ENCODE peak calls at places on chromosomes 6 and 20, in four cellular contexts. One of them, this sample, is unnamed.

GRCh38 chr6:46948699-46949098 is 27.0 kb upstream of the ADGRF5 start:
- DNase-seq in H1: no peak
- DNase-seq in A549: no peak
- DNase-seq in HepG2: no peak
- DNase-seq in this sample: no peak

GRCh38 chr6:94260755-94261154 is 841.4 kb upstream of the EPHA7 start:
- DNase-seq in A549: no peak
- DNase-seq in HepG2: no peak
- DNase-seq in H1: no peak
- DNase-seq in this sample: no peak

GRCh38 chr20:63860325-63861051 is 810 bp upstream of the ABHD16B start:
- DNase-seq in HepG2: no peak
- DNase-seq in H1: no peak
- DNase-seq in A549: no peak
- DNase-seq in this sample: no peak

GRCh38 chr20:17722493-17723300 is 22.9 kb downstream of the BANF2 start:
- DNase-seq in A549: no peak
- DNase-seq in HepG2: no peak
- DNase-seq in H1: no peak
- DNase-seq in this sample: no peak

GRCh38 chr6:1485678-1486077 is 96.3 kb downstream of the FOXF2 start:
- DNase-seq in HepG2: no peak
- DNase-seq in A549: peak
- DNase-seq in H1: no peak
- DNase-seq in this sample: no peak

GRCh38 chr6:125952764-125953501 is 3.6 kb upstream of the HINT3 start:
- DNase-seq in H1: no peak
- DNase-seq in A549: no peak
- DNase-seq in HepG2: peak
- DNase-seq in this sample: no peak

GRCh38 chr6:25519856-25520255 is 132.2 kb upstream of the SCGN start:
- DNase-seq in HepG2: no peak
- DNase-seq in A549: no peak
- DNase-seq in H1: no peak
- DNase-seq in this sample: no peak

GRCh38 chr6:52014391-52014790 is 73.0 kb downstream of the PKHD1 start:
- DNase-seq in HepG2: no peak
- DNase-seq in A549: no peak
- DNase-seq in H1: no peak
- DNase-seq in this sample: no peak

GRCh38 chr6:161415302-161415855 is 141.5 kb upstream of the AGPAT4 start:
- DNase-seq in HepG2: no peak
- DNase-seq in H1: no peak
- DNase-seq in A549: no peak
- DNase-seq in this sample: no peak

GRCh38 chr6:130453230-130453629 is 87.4 kb downstream of the TMEM200A start:
- DNase-seq in A549: peak
- DNase-seq in H1: no peak
- DNase-seq in HepG2: no peak
- DNase-seq in this sample: no peak

GRCh38 chr6:64860203-64860602 is 846.8 kb downstream of the EYS start:
- DNase-seq in HepG2: no peak
- DNase-seq in A549: no peak
- DNase-seq in H1: no peak
- DNase-seq in this sample: no peak

GRCh38 chr6:17986656-17987575 is 519 bp downstream of the KIF13A start:
- DNase-seq in H1: no peak
- DNase-seq in HepG2: peak
- DNase-seq in A549: peak
- DNase-seq in this sample: peak

GRCh38 chr6:11770546-11771466 is 7.8 kb downstream of the ADTRP start:
- DNase-seq in HepG2: no peak
- DNase-seq in H1: no peak
- DNase-seq in A549: peak
- DNase-seq in this sample: no peak

GRCh38 chr20:34582221-34582620 is 23.7 kb downstream of the MAP1LC3A start:
- DNase-seq in HepG2: no peak
- DNase-seq in H1: no peak
- DNase-seq in A549: no peak
- DNase-seq in this sample: no peak

GRCh38 chr6:26420607-26421235 is 18.6 kb downstream of the BTN3A1 start:
- DNase-seq in H1: no peak
- DNase-seq in HepG2: peak
- DNase-seq in A549: peak
- DNase-seq in this sample: peak

GRCh38 chr6:108661430-108661829 is 100.7 kb downstream of the FOXO3 start:
- DNase-seq in H1: no peak
- DNase-seq in HepG2: no peak
- DNase-seq in A549: no peak
- DNase-seq in this sample: no peak

GRCh38 chr20:7841967-7842301 is 98.3 kb downstream of the HAO1 start:
- DNase-seq in H1: peak
- DNase-seq in HepG2: no peak
- DNase-seq in A549: peak
- DNase-seq in this sample: no peak

GRCh38 chr6:17542243-17542642 is 57.9 kb upstream of the FAM8A1 start:
- DNase-seq in HepG2: no peak
- DNase-seq in A549: no peak
- DNase-seq in H1: no peak
- DNase-seq in this sample: no peak

GRCh38 chr6:121158924-121159323 is 175.4 kb downstream of the TBC1D32 start:
- DNase-seq in A549: no peak
- DNase-seq in HepG2: no peak
- DNase-seq in H1: no peak
- DNase-seq in this sample: no peak

GRCh38 chr6:121161881-121162280 is 172.4 kb downstream of the TBC1D32 start:
- DNase-seq in HepG2: no peak
- DNase-seq in A549: no peak
- DNase-seq in H1: no peak
- DNase-seq in this sample: no peak

GRCh38 chr6:121158438-121158837 is 175.8 kb downstream of the TBC1D32 start:
- DNase-seq in A549: no peak
- DNase-seq in H1: no peak
- DNase-seq in HepG2: no peak
- DNase-seq in this sample: no peak

GRCh38 chr6:121160276-121160675 is 174.0 kb downstream of the TBC1D32 start:
- DNase-seq in H1: no peak
- DNase-seq in A549: no peak
- DNase-seq in HepG2: no peak
- DNase-seq in this sample: no peak

DNA sequence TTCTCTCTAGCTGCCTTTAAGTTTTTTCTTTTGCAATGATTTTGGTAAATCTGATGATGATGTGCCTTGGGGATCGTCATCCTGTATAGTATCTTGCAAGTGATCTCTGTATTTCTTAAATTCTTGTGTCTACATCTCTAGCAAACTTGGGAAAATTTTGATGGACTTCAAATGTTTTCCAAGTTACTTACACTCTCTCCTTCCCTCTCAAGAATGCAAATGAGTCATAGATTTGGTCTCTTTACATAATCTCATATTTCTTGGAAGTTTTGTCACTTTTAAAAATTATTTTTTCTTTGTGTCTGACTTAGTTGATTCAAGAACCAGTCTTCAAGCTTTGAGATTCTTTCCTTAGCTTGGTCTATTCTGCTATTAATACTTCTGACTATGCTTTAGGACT is 176.4 kb downstream of the TBC1D32 start:
- DNase-seq in HepG2: no peak
- DNase-seq in A549: no peak
- DNase-seq in H1: no peak
- DNase-seq in this sample: no peak
- TF ChIP-seq RNF2 in HepG2: no peak
- TF ChIP-seq RNF2 in A549: no peak
- TF ChIP-seq RNF2 in H1: no peak
- TF ChIP-seq RNF2 in this sample: no peak

GRCh38 chr20:58719971-58720371 is 27.4 kb downstream of the NPEPL1 start:
- DNase-seq in A549: no peak
- DNase-seq in HepG2: no peak
- DNase-seq in H1: no peak
- DNase-seq in this sample: no peak
- TF ChIP-seq RNF2 in A549: no peak
- TF ChIP-seq RNF2 in HepG2: no peak
- TF ChIP-seq RNF2 in H1: no peak
- TF ChIP-seq RNF2 in this sample: no peak

DNA sequence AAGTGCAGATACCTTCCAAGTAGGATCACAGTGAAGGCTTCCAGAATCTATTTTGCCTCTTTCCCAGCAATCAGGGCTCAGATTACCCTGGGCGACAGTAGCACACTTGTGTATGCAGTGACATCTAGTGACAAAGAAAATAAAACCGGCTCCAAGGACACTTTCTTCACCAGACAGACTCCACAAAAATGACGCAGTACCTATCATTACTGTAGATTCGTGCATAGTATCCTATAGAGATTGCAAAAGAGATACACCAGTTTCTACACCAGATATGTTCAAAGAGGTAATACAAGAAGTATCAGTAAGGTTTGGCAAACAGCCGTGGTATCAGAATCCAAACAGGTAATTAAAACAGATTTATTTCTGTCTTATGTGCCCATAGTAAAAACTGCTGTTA is 600.3 kb upstream of the JAG1 start:
- DNase-seq in H1: no peak
- DNase-seq in A549: peak
- DNase-seq in HepG2: peak
- DNase-seq in this sample: peak
- TF ChIP-seq RNF2 in H1: no peak
- TF ChIP-seq RNF2 in A549: no peak
- TF ChIP-seq RNF2 in HepG2: no peak
- TF ChIP-seq RNF2 in this sample: no peak

DNA sequence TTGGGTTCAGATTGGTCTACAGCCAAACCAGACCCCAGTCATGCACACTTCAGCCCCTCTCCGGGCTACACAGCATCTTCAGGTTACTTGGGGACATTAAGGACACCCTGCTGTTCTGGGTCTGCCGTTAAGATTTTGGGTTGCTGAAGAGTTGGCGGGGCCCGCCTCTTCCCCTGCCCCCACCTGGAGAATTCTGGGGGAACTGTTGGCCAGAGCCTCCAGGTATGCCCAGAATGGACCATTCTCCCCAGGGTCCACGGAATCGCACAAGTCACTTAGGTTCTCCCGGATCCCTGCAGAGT is 372 bp upstream of the PTK7 start:
- DNase-seq in HepG2: no peak
- DNase-seq in A549: no peak
- DNase-seq in H1: no peak
- DNase-seq in this sample: no peak
- TF ChIP-seq RNF2 in HepG2: no peak
- TF ChIP-seq RNF2 in A549: no peak
- TF ChIP-seq RNF2 in H1: no peak
- TF ChIP-seq RNF2 in this sample: no peak

This sample was measured in K562.